ENCODE peak calls at places on chromosomes 1 and 21, in five cellular contexts. One of them, this sample, is unnamed.

GRCh38 chr1:110083453-110084225 is 13.2 kb upstream of the ALX3 start:
- DNase-seq in GOT3: no peak
- DNase-seq in nephron progenitor cell: peak
- DNase-seq in activated gamma-delta T cell treated with anti-CD3 and anti-CD28 coated beads, Interleukin-2, amount 50 U/mL, for 16 hours: no peak
- DNase-seq in stimulated activated CD4-positive, alpha-beta T cell treated with anti-CD3 and anti-CD28 coated beads, Interleukin-15, amount 100 ng/mL, for 1 hour: no peak
- DNase-seq in this sample: no peak

GRCh38 chr1:54600947-54601725 is 22.2 kb downstream of the FAM151A start:
- DNase-seq in GOT3: no peak
- DNase-seq in nephron progenitor cell: peak
- DNase-seq in activated gamma-delta T cell treated with anti-CD3 and anti-CD28 coated beads, Interleukin-2, amount 50 U/mL, for 16 hours: no peak
- DNase-seq in stimulated activated CD4-positive, alpha-beta T cell treated with anti-CD3 and anti-CD28 coated beads, Interleukin-15, amount 100 ng/mL, for 1 hour: no peak
- DNase-seq in this sample: no peak

GRCh38 chr1:20361805-20362381 is 71.2 kb downstream of the VWA5B1 start:
- DNase-seq in GOT3: no peak
- DNase-seq in nephron progenitor cell: peak
- DNase-seq in activated gamma-delta T cell treated with anti-CD3 and anti-CD28 coated beads, Interleukin-2, amount 50 U/mL, for 16 hours: no peak
- DNase-seq in stimulated activated CD4-positive, alpha-beta T cell treated with anti-CD3 and anti-CD28 coated beads, Interleukin-15, amount 100 ng/mL, for 1 hour: no peak
- DNase-seq in this sample: peak

GRCh38 chr1:9840176-9840575 is 16.4 kb upstream of the CLSTN1 start:
- DNase-seq in GOT3: no peak
- DNase-seq in nephron progenitor cell: no peak
- DNase-seq in activated gamma-delta T cell treated with anti-CD3 and anti-CD28 coated beads, Interleukin-2, amount 50 U/mL, for 16 hours: no peak
- DNase-seq in stimulated activated CD4-positive, alpha-beta T cell treated with anti-CD3 and anti-CD28 coated beads, Interleukin-15, amount 100 ng/mL, for 1 hour: no peak
- DNase-seq in this sample: no peak

GRCh38 chr1:45243476-45244343 is 37.3 kb upstream of the ZSWIM5 start:
- DNase-seq in GOT3: no peak
- DNase-seq in nephron progenitor cell: no peak
- DNase-seq in activated gamma-delta T cell treated with anti-CD3 and anti-CD28 coated beads, Interleukin-2, amount 50 U/mL, for 16 hours: no peak
- DNase-seq in stimulated activated CD4-positive, alpha-beta T cell treated with anti-CD3 and anti-CD28 coated beads, Interleukin-15, amount 100 ng/mL, for 1 hour: no peak
- DNase-seq in this sample: no peak

GRCh38 chr1:228988655-228989054 is 253.4 kb downstream of the RHOU start:
- DNase-seq in GOT3: no peak
- DNase-seq in nephron progenitor cell: no peak
- DNase-seq in activated gamma-delta T cell treated with anti-CD3 and anti-CD28 coated beads, Interleukin-2, amount 50 U/mL, for 16 hours: no peak
- DNase-seq in stimulated activated CD4-positive, alpha-beta T cell treated with anti-CD3 and anti-CD28 coated beads, Interleukin-15, amount 100 ng/mL, for 1 hour: no peak
- DNase-seq in this sample: no peak

GRCh38 chr1:169117599-169117998 is 11.1 kb downstream of the ATP1B1 start:
- DNase-seq in GOT3: no peak
- DNase-seq in nephron progenitor cell: no peak
- DNase-seq in activated gamma-delta T cell treated with anti-CD3 and anti-CD28 coated beads, Interleukin-2, amount 50 U/mL, for 16 hours: no peak
- DNase-seq in stimulated activated CD4-positive, alpha-beta T cell treated with anti-CD3 and anti-CD28 coated beads, Interleukin-15, amount 100 ng/mL, for 1 hour: no peak
- DNase-seq in this sample: no peak

GRCh38 chr1:21550097-21550496 is 40.9 kb downstream of the ALPL start:
- DNase-seq in GOT3: no peak
- DNase-seq in nephron progenitor cell: no peak
- DNase-seq in activated gamma-delta T cell treated with anti-CD3 and anti-CD28 coated beads, Interleukin-2, amount 50 U/mL, for 16 hours: no peak
- DNase-seq in stimulated activated CD4-positive, alpha-beta T cell treated with anti-CD3 and anti-CD28 coated beads, Interleukin-15, amount 100 ng/mL, for 1 hour: no peak
- DNase-seq in this sample: no peak

GRCh38 chr21:27320868-27321267 is 354.0 kb upstream of the ADAMTS5 start:
- DNase-seq in GOT3: no peak
- DNase-seq in nephron progenitor cell: no peak
- DNase-seq in activated gamma-delta T cell treated with anti-CD3 and anti-CD28 coated beads, Interleukin-2, amount 50 U/mL, for 16 hours: no peak
- DNase-seq in stimulated activated CD4-positive, alpha-beta T cell treated with anti-CD3 and anti-CD28 coated beads, Interleukin-15, amount 100 ng/mL, for 1 hour: no peak
- DNase-seq in this sample: no peak

GRCh38 chr1:225668222-225668621 is 15.3 kb upstream of the ENAH start:
- DNase-seq in GOT3: no peak
- DNase-seq in nephron progenitor cell: no peak
- DNase-seq in activated gamma-delta T cell treated with anti-CD3 and anti-CD28 coated beads, Interleukin-2, amount 50 U/mL, for 16 hours: no peak
- DNase-seq in stimulated activated CD4-positive, alpha-beta T cell treated with anti-CD3 and anti-CD28 coated beads, Interleukin-15, amount 100 ng/mL, for 1 hour: no peak
- DNase-seq in this sample: no peak

GRCh38 chr1:244092293-244093264 is 41.5 kb downstream of the ZBTB18 start:
- DNase-seq in GOT3: no peak
- DNase-seq in nephron progenitor cell: no peak
- DNase-seq in activated gamma-delta T cell treated with anti-CD3 and anti-CD28 coated beads, Interleukin-2, amount 50 U/mL, for 16 hours: no peak
- DNase-seq in stimulated activated CD4-positive, alpha-beta T cell treated with anti-CD3 and anti-CD28 coated beads, Interleukin-15, amount 100 ng/mL, for 1 hour: no peak
- DNase-seq in this sample: no peak

GRCh38 chr21:36310016-36310415 is 10.0 kb upstream of the MORC3 start:
- DNase-seq in GOT3: no peak
- DNase-seq in nephron progenitor cell: no peak
- DNase-seq in activated gamma-delta T cell treated with anti-CD3 and anti-CD28 coated beads, Interleukin-2, amount 50 U/mL, for 16 hours: no peak
- DNase-seq in stimulated activated CD4-positive, alpha-beta T cell treated with anti-CD3 and anti-CD28 coated beads, Interleukin-15, amount 100 ng/mL, for 1 hour: no peak
- DNase-seq in this sample: no peak

GRCh38 chr1:169468982-169469381 is 16.8 kb downstream of the SLC19A2 start:
- DNase-seq in GOT3: no peak
- DNase-seq in nephron progenitor cell: no peak
- DNase-seq in activated gamma-delta T cell treated with anti-CD3 and anti-CD28 coated beads, Interleukin-2, amount 50 U/mL, for 16 hours: no peak
- DNase-seq in stimulated activated CD4-positive, alpha-beta T cell treated with anti-CD3 and anti-CD28 coated beads, Interleukin-15, amount 100 ng/mL, for 1 hour: no peak
- DNase-seq in this sample: no peak

GRCh38 chr1:150537732-150538684 is 11.2 kb upstream of the ADAMTSL4 start:
- DNase-seq in GOT3: no peak
- DNase-seq in nephron progenitor cell: no peak
- DNase-seq in activated gamma-delta T cell treated with anti-CD3 and anti-CD28 coated beads, Interleukin-2, amount 50 U/mL, for 16 hours: no peak
- DNase-seq in stimulated activated CD4-positive, alpha-beta T cell treated with anti-CD3 and anti-CD28 coated beads, Interleukin-15, amount 100 ng/mL, for 1 hour: no peak
- DNase-seq in this sample: no peak

GRCh38 chr1:228408869-228409805 is 2.5 kb upstream of the TRIM11 start:
- DNase-seq in GOT3: no peak
- DNase-seq in nephron progenitor cell: no peak
- DNase-seq in activated gamma-delta T cell treated with anti-CD3 and anti-CD28 coated beads, Interleukin-2, amount 50 U/mL, for 16 hours: no peak
- DNase-seq in stimulated activated CD4-positive, alpha-beta T cell treated with anti-CD3 and anti-CD28 coated beads, Interleukin-15, amount 100 ng/mL, for 1 hour: no peak
- DNase-seq in this sample: no peak

GRCh38 chr21:26776320-26777021 is 68.7 kb downstream of the ADAMTS1 start:
- DNase-seq in GOT3: no peak
- DNase-seq in nephron progenitor cell: no peak
- DNase-seq in activated gamma-delta T cell treated with anti-CD3 and anti-CD28 coated beads, Interleukin-2, amount 50 U/mL, for 16 hours: no peak
- DNase-seq in stimulated activated CD4-positive, alpha-beta T cell treated with anti-CD3 and anti-CD28 coated beads, Interleukin-15, amount 100 ng/mL, for 1 hour: no peak
- DNase-seq in this sample: no peak

GRCh38 chr1:151128800-151129199 is 17.6 kb downstream of the SEMA6C start:
- DNase-seq in GOT3: no peak
- DNase-seq in nephron progenitor cell: no peak
- DNase-seq in activated gamma-delta T cell treated with anti-CD3 and anti-CD28 coated beads, Interleukin-2, amount 50 U/mL, for 16 hours: no peak
- DNase-seq in stimulated activated CD4-positive, alpha-beta T cell treated with anti-CD3 and anti-CD28 coated beads, Interleukin-15, amount 100 ng/mL, for 1 hour: no peak
- DNase-seq in this sample: no peak

GRCh38 chr21:45105906-45106485 is 31.6 kb downstream of the ADARB1 start:
- DNase-seq in GOT3: no peak
- DNase-seq in nephron progenitor cell: no peak
- DNase-seq in activated gamma-delta T cell treated with anti-CD3 and anti-CD28 coated beads, Interleukin-2, amount 50 U/mL, for 16 hours: no peak
- DNase-seq in stimulated activated CD4-positive, alpha-beta T cell treated with anti-CD3 and anti-CD28 coated beads, Interleukin-15, amount 100 ng/mL, for 1 hour: no peak
- DNase-seq in this sample: no peak

GRCh38 chr1:17423781-17424245 is 15.7 kb downstream of the RCC2 start:
- DNase-seq in GOT3: no peak
- DNase-seq in nephron progenitor cell: no peak
- DNase-seq in activated gamma-delta T cell treated with anti-CD3 and anti-CD28 coated beads, Interleukin-2, amount 50 U/mL, for 16 hours: no peak
- DNase-seq in stimulated activated CD4-positive, alpha-beta T cell treated with anti-CD3 and anti-CD28 coated beads, Interleukin-15, amount 100 ng/mL, for 1 hour: no peak
- DNase-seq in this sample: no peak

GRCh38 chr21:14215971-14216621 is at the start of gene RBM11:
- DNase-seq in GOT3: no peak
- DNase-seq in nephron progenitor cell: peak
- DNase-seq in activated gamma-delta T cell treated with anti-CD3 and anti-CD28 coated beads, Interleukin-2, amount 50 U/mL, for 16 hours: peak
- DNase-seq in stimulated activated CD4-positive, alpha-beta T cell treated with anti-CD3 and anti-CD28 coated beads, Interleukin-15, amount 100 ng/mL, for 1 hour: peak
- DNase-seq in this sample: peak

This sample was measured in neuronal stem cell.